ENCODE peak calls at places on chromosome 10, in ten cellular contexts. V is activated CD8-positive, alpha-beta memory T cell treated with anti-CD3 and anti-CD28 coated beads for 1 hour; C is skeletal muscle cell; U is stimulated activated CD4-positive, alpha-beta T cell treated with anti-CD3 and anti-CD28 coated beads, Interleukin-15, amount 100 ng/mL, for 1 hour; J is sciatic nerve; B is AG09309; E is T-helper 1 cell; H is AG09319; O is GM12891; W is T-cell. S is an unnamed sample.

GRCh38 chr10:71889388-71889987 is 38.4 kb upstream of the PSAP start:
- DNase-seq in V (no peak), C (no peak), U (no peak), J (no peak), B (no peak), E (no peak), H (no peak), O (no peak), W (no peak), S (no peak)

GRCh38 chr10:81866753-81867152 is 8.2 kb upstream of the NRG3 start:
- DNase-seq in V (no peak), C (no peak), U (no peak), J (no peak), B (no peak), E (no peak), H (no peak), O (no peak), W (no peak), S (no peak)

GRCh38 chr10:114684085-114684821 is 26.2 kb upstream of the ABLIM1 start:
- DNase-seq in V (no peak), C (no peak), U (no peak), J (peak; percentile 67), B (no peak), E (no peak), H (no peak), O (no peak), W (no peak), S (no peak)

GRCh38 chr10:3099291-3100092 is 32.1 kb downstream of the PFKP start:
- DNase-seq in V (no peak), C (peak; percentile 79), U (no peak), J (no peak), B (peak; percentile 72), E (no peak), H (no peak), O (no peak), W (no peak), S (no peak)

GRCh38 chr10:75408911-75409885 is 7.6 kb upstream of the ZNF503 start:
- DNase-seq in V (no peak), C (no peak), U (no peak), J (peak; percentile 87), B (no peak), E (no peak), H (no peak), O (peak; percentile 36), W (no peak), S (no peak)

GRCh38 chr10:86265236-86265876 is 101.2 kb downstream of the GRID1 start:
- DNase-seq in V (no peak), C (no peak), U (no peak), J (peak; percentile 25), B (no peak), E (no peak), H (no peak), O (no peak), W (no peak), S (no peak)

GRCh38 chr10:73517166-73517888 is 21.5 kb upstream of the PPP3CB start:
- DNase-seq in V (no peak), C (no peak), U (no peak), J (no peak), B (no peak), E (no peak), H (no peak), O (no peak), W (no peak), S (no peak)

GRCh38 chr10:61975107-61975932 is 73.8 kb downstream of the ARID5B start:
- DNase-seq in V (no peak), C (peak; percentile 55), U (no peak), J (no peak), B (peak; percentile 55), E (no peak), H (no peak), O (no peak), W (no peak), S (no peak)

GRCh38 chr10:101784558-101784957 is 1.3 kb upstream of the NPM3 start:
- DNase-seq in V (no peak), C (no peak), U (no peak), J (no peak), B (no peak), E (no peak), H (no peak), O (no peak), W (no peak), S (no peak)

GRCh38 chr10:71984798-71985388 is 20.7 kb downstream of the CHST3 start:
- DNase-seq in V (no peak), C (no peak), U (no peak), J (no peak), B (no peak), E (no peak), H (no peak), O (no peak), W (no peak), S (no peak)

GRCh38 chr10:22988581-22989360 is 60.9 kb downstream of the ARMC3 start:
- DNase-seq in V (peak; percentile 22), C (no peak), U (peak; percentile 20), J (peak; percentile 74), B (peak; percentile 7), E (peak; percentile 53), H (no peak), O (peak; percentile 29), W (peak; percentile 63), S (peak; percentile 52)

GRCh38 chr10:77641788-77642397 is 4.3 kb upstream of the KCNMA1 start:
- DNase-seq in V (peak; percentile 10), C (peak; percentile 42), U (no peak), J (peak; percentile 78), B (peak; percentile 33), E (no peak), H (no peak), O (peak; percentile 53), W (peak; percentile 55), S (peak; percentile 12)

S was measured in T follicular helper cell.